ENCODE peak calls at places on chromosomes 11 and 22, in seven cellular contexts. One of them, this sample, is unnamed.

GRCh38 chr11:128852327-128853023 is 14.6 kb downstream of the KCNJ1 start:
- DNase-seq in psoas muscle: no peak
- DNase-seq in endodermal cell: no peak
- DNase-seq in stimulated activated CD4-positive, alpha-beta T cell treated with anti-CD3 and anti-CD28 coated beads, Interleukin-1b, Interleukin-23, amount 100 ng/mL, for 4 hours: no peak
- DNase-seq in GM19239: no peak
- DNase-seq in Peyer's patch: no peak
- DNase-seq in spleen: no peak
- DNase-seq in this sample: peak

GRCh38 chr11:75878968-75879367 is 64.0 kb downstream of the UVRAG start:
- DNase-seq in GM19239: no peak
- DNase-seq in psoas muscle: no peak
- DNase-seq in Peyer's patch: no peak
- DNase-seq in stimulated activated CD4-positive, alpha-beta T cell treated with anti-CD3 and anti-CD28 coated beads, Interleukin-1b, Interleukin-23, amount 100 ng/mL, for 4 hours: no peak
- DNase-seq in spleen: no peak
- DNase-seq in endodermal cell: no peak
- DNase-seq in this sample: no peak

GRCh38 chr22:21657361-21658118 is 8.3 kb upstream of the PPIL2 start:
- DNase-seq in spleen: peak
- DNase-seq in endodermal cell: peak
- DNase-seq in psoas muscle: peak
- DNase-seq in stimulated activated CD4-positive, alpha-beta T cell treated with anti-CD3 and anti-CD28 coated beads, Interleukin-1b, Interleukin-23, amount 100 ng/mL, for 4 hours: peak
- DNase-seq in GM19239: peak
- DNase-seq in Peyer's patch: peak
- DNase-seq in this sample: no peak

GRCh38 chr11:60872952-60873524 is 5.7 kb downstream of the ZP1 start:
- DNase-seq in GM19239: no peak
- DNase-seq in Peyer's patch: peak
- DNase-seq in psoas muscle: peak
- DNase-seq in spleen: peak
- DNase-seq in endodermal cell: peak
- DNase-seq in stimulated activated CD4-positive, alpha-beta T cell treated with anti-CD3 and anti-CD28 coated beads, Interleukin-1b, Interleukin-23, amount 100 ng/mL, for 4 hours: no peak
- DNase-seq in this sample: peak

GRCh38 chr22:46734830-46735453 is 3.1 kb downstream of the CERK start:
- DNase-seq in Peyer's patch: peak
- DNase-seq in spleen: peak
- DNase-seq in endodermal cell: no peak
- DNase-seq in psoas muscle: no peak
- DNase-seq in stimulated activated CD4-positive, alpha-beta T cell treated with anti-CD3 and anti-CD28 coated beads, Interleukin-1b, Interleukin-23, amount 100 ng/mL, for 4 hours: peak
- DNase-seq in GM19239: peak
- DNase-seq in this sample: no peak

GRCh38 chr11:116853461-116854073 is 16.1 kb upstream of the APOA1 start:
- DNase-seq in endodermal cell: no peak
- DNase-seq in psoas muscle: no peak
- DNase-seq in spleen: no peak
- DNase-seq in stimulated activated CD4-positive, alpha-beta T cell treated with anti-CD3 and anti-CD28 coated beads, Interleukin-1b, Interleukin-23, amount 100 ng/mL, for 4 hours: no peak
- DNase-seq in GM19239: peak
- DNase-seq in Peyer's patch: no peak
- DNase-seq in this sample: no peak

GRCh38 chr11:131978351-131978750 is 607.9 kb downstream of the NTM start:
- DNase-seq in spleen: no peak
- DNase-seq in stimulated activated CD4-positive, alpha-beta T cell treated with anti-CD3 and anti-CD28 coated beads, Interleukin-1b, Interleukin-23, amount 100 ng/mL, for 4 hours: no peak
- DNase-seq in endodermal cell: peak
- DNase-seq in Peyer's patch: no peak
- DNase-seq in psoas muscle: no peak
- DNase-seq in GM19239: no peak
- DNase-seq in this sample: no peak

GRCh38 chr22:28907311-28908008 is 24.1 kb downstream of the ZNRF3 start:
- DNase-seq in GM19239: no peak
- DNase-seq in endodermal cell: no peak
- DNase-seq in spleen: no peak
- DNase-seq in Peyer's patch: no peak
- DNase-seq in psoas muscle: no peak
- DNase-seq in stimulated activated CD4-positive, alpha-beta T cell treated with anti-CD3 and anti-CD28 coated beads, Interleukin-1b, Interleukin-23, amount 100 ng/mL, for 4 hours: peak
- DNase-seq in this sample: peak

GRCh38 chr11:33640730-33641371 is 59.8 kb downstream of the C11orf91 start:
- DNase-seq in endodermal cell: no peak
- DNase-seq in stimulated activated CD4-positive, alpha-beta T cell treated with anti-CD3 and anti-CD28 coated beads, Interleukin-1b, Interleukin-23, amount 100 ng/mL, for 4 hours: no peak
- DNase-seq in GM19239: no peak
- DNase-seq in Peyer's patch: no peak
- DNase-seq in psoas muscle: no peak
- DNase-seq in spleen: no peak
- DNase-seq in this sample: no peak

GRCh38 chr11:9790703-9791102 is 126.8 kb downstream of the SWAP70 start:
- DNase-seq in GM19239: no peak
- DNase-seq in psoas muscle: no peak
- DNase-seq in endodermal cell: no peak
- DNase-seq in stimulated activated CD4-positive, alpha-beta T cell treated with anti-CD3 and anti-CD28 coated beads, Interleukin-1b, Interleukin-23, amount 100 ng/mL, for 4 hours: no peak
- DNase-seq in Peyer's patch: no peak
- DNase-seq in spleen: no peak
- DNase-seq in this sample: no peak

GRCh38 chr22:43230571-43230970 is 43.6 kb upstream of the TTLL12 start:
- DNase-seq in endodermal cell: no peak
- DNase-seq in Peyer's patch: no peak
- DNase-seq in stimulated activated CD4-positive, alpha-beta T cell treated with anti-CD3 and anti-CD28 coated beads, Interleukin-1b, Interleukin-23, amount 100 ng/mL, for 4 hours: no peak
- DNase-seq in spleen: no peak
- DNase-seq in psoas muscle: no peak
- DNase-seq in GM19239: no peak
- DNase-seq in this sample: no peak

GRCh38 chr22:37218771-37219411 is 6.6 kb upstream of the SSTR3 start:
- DNase-seq in GM19239: peak
- DNase-seq in spleen: peak
- DNase-seq in endodermal cell: no peak
- DNase-seq in psoas muscle: no peak
- DNase-seq in stimulated activated CD4-positive, alpha-beta T cell treated with anti-CD3 and anti-CD28 coated beads, Interleukin-1b, Interleukin-23, amount 100 ng/mL, for 4 hours: peak
- DNase-seq in Peyer's patch: peak
- DNase-seq in this sample: no peak

GRCh38 chr11:11620251-11620965 is 1.4 kb downstream of the GALNT18 start:
- DNase-seq in GM19239: no peak
- DNase-seq in stimulated activated CD4-positive, alpha-beta T cell treated with anti-CD3 and anti-CD28 coated beads, Interleukin-1b, Interleukin-23, amount 100 ng/mL, for 4 hours: no peak
- DNase-seq in endodermal cell: peak
- DNase-seq in psoas muscle: peak
- DNase-seq in Peyer's patch: peak
- DNase-seq in spleen: peak
- DNase-seq in this sample: peak

This sample was measured in sigmoid colon.